ENCODE peak calls at places on chromosomes 7 and 10, in five cellular contexts. Q is breast epithelium, X is transverse colon, H is kidney epithelial cell, Y is GM20000. K is an unnamed sample.

GRCh38 chr7:66301737-66302136 is 96.6 kb downstream of the TPST1 start:
- DNase-seq in Q (no peak), X (no peak), H (no peak), Y (no peak), K (no peak)

GRCh38 chr7:3238525-3239210 is 62.4 kb upstream of the SDK1 start:
- DNase-seq in Q (no peak), X (no peak), H (peak), Y (no peak), K (no peak)

GRCh38 chr10:78335691-78336401 is 302.2 kb downstream of the RPS24 start:
- DNase-seq in Q (no peak), X (no peak), H (peak), Y (no peak), K (no peak)

GRCh38 chr10:117804470-117805011 is 242.2 kb downstream of the RAB11FIP2 start:
- DNase-seq in Q (no peak), X (no peak), H (peak), Y (no peak), K (no peak)

GRCh38 chr10:127485153-127485857 is 63.8 kb upstream of the NPS start:
- DNase-seq in Q (no peak), X (no peak), H (peak), Y (no peak), K (no peak)

GRCh38 chr7:116792813-116793212 is 69.6 kb upstream of the CAPZA2 start:
- DNase-seq in Q (no peak), X (no peak), H (no peak), Y (no peak), K (no peak)

GRCh38 chr10:32266566-32266965 is 80.4 kb downstream of the EPC1 start:
- DNase-seq in Q (no peak), X (no peak), H (no peak), Y (no peak), K (no peak)

GRCh38 chr7:25754333-25754732 is 397.7 kb upstream of the NFE2L3 start:
- DNase-seq in Q (no peak), X (peak), H (no peak), Y (no peak), K (no peak)

GRCh38 chr7:93043393-93043985 is 74.3 kb downstream of the SAMD9 start:
- DNase-seq in Q (no peak), X (no peak), H (peak), Y (no peak), K (peak)

GRCh38 chr7:146090023-146090645 is 26.5 kb upstream of the CNTNAP2 start:
- DNase-seq in Q (no peak), X (no peak), H (peak), Y (peak), K (peak)

GRCh38 chr7:70674268-70675025 is 457.5 kb upstream of the GALNT17 start:
- DNase-seq in Q (no peak), X (no peak), H (no peak), Y (no peak), K (no peak)

GRCh38 chr10:31479752-31480151 is 160.7 kb downstream of the ZEB1 start:
- DNase-seq in Q (no peak), X (no peak), H (no peak), Y (no peak), K (no peak)

GRCh38 chr10:79063661-79064490 is 4.9 kb upstream of the ZMIZ1 start:
- DNase-seq in Q (no peak), X (peak), H (no peak), Y (no peak), K (no peak)

GRCh38 chr7:47125529-47125928 is 456.4 kb downstream of the TNS3 start:
- DNase-seq in Q (no peak), X (no peak), H (no peak), Y (no peak), K (no peak)

GRCh38 chr7:15291707-15292106 is 270.1 kb downstream of the AGMO start:
- DNase-seq in Q (no peak), X (no peak), H (no peak), Y (no peak), K (no peak)

GRCh38 chr7:32588657-32589056 is 93.4 kb downstream of the AVL9 start:
- DNase-seq in Q (no peak), X (no peak), H (peak), Y (peak), K (no peak)

GRCh38 chr10:15737635-15738034 is 17.9 kb upstream of the ITGA8 start:
- DNase-seq in Q (no peak), X (no peak), H (no peak), Y (no peak), K (no peak)

GRCh38 chr10:87803831-87804230 is 14.2 kb downstream of the ATAD1 start:
- DNase-seq in Q (no peak), X (no peak), H (no peak), Y (no peak), K (no peak)

GRCh38 chr7:28316489-28316888 is 95.8 kb upstream of the CREB5 start:
- DNase-seq in Q (no peak), X (no peak), H (no peak), Y (no peak), K (no peak)

GRCh38 chr7:45387837-45388236 is 186.3 kb upstream of the ADCY1 start:
- DNase-seq in Q (no peak), X (no peak), H (no peak), Y (no peak), K (no peak)

GRCh38 chr7:126426652-126427051 is 826.1 kb downstream of the GRM8 start:
- DNase-seq in Q (no peak), X (no peak), H (no peak), Y (no peak), K (no peak)

GRCh38 chr10:110209926-110210662 is 2.7 kb downstream of the MXI1 start:
- DNase-seq in Q (no peak), X (peak), H (no peak), Y (peak), K (no peak)

GRCh38 chr10:43981696-43982095 is 333.0 kb upstream of the ZNF32 start:
- DNase-seq in Q (no peak), X (no peak), H (no peak), Y (no peak), K (no peak)
- TF ChIP-seq CTCF in Q (no peak), X (no peak), H (no peak), Y (no peak), K (no peak)

GRCh38 chr7:144086730-144087129 is 652 bp downstream of the OR2A12 start:
- DNase-seq in Q (no peak), X (no peak), H (no peak), Y (no peak), K (no peak)
- TF ChIP-seq CTCF in Q (no peak), X (no peak), H (no peak), Y (no peak), K (no peak)

GRCh38 chr7:132934017-132934416 is 147.9 kb downstream of the CHCHD3 start:
- DNase-seq in Q (no peak), X (no peak), H (no peak), Y (no peak), K (no peak)

GRCh38 chr7:132935608-132936007 is 146.3 kb downstream of the CHCHD3 start:
- DNase-seq in Q (no peak), X (no peak), H (no peak), Y (no peak), K (no peak)

GRCh38 chr7:132932321-132933075 is 149.4 kb downstream of the CHCHD3 start:
- DNase-seq in Q (no peak), X (no peak), H (no peak), Y (no peak), K (no peak)

GRCh38 chr7:132933076-132933466 is 148.8 kb downstream of the CHCHD3 start:
- DNase-seq in Q (no peak), X (no peak), H (no peak), Y (no peak), K (no peak)

DNA sequence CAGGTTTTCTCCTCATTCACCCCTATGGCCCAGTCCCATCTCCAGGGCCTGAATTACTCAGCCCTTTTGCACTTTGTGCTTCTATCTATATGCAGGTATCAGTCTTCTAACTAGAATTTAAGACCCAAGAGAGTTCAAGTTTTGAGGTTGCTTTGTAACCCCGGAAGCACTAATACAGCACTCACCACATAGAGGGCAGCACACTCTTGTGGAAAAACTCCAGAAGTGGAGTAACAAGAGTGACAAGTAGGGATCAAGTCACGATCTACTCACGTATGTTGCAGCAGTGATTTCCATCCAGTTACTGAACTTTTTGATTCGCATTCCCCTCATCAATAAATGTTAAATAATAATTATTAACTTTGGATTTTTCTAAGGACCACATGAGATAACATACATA is 151.0 kb downstream of the CHCHD3 start:
- DNase-seq in Q (no peak), X (no peak), H (no peak), Y (no peak), K (no peak)
- TF ChIP-seq CTCF in Q (no peak), X (no peak), H (peak), Y (no peak), K (no peak)

GRCh38 chr7:151631149-151631967 is 111.7 kb upstream of the RHEB start:
- DNase-seq in Q (no peak), X (no peak), H (no peak), Y (no peak), K (no peak)
- TF ChIP-seq CTCF in Q (peak), X (no peak), H (no peak), Y (no peak), K (no peak)

DNA sequence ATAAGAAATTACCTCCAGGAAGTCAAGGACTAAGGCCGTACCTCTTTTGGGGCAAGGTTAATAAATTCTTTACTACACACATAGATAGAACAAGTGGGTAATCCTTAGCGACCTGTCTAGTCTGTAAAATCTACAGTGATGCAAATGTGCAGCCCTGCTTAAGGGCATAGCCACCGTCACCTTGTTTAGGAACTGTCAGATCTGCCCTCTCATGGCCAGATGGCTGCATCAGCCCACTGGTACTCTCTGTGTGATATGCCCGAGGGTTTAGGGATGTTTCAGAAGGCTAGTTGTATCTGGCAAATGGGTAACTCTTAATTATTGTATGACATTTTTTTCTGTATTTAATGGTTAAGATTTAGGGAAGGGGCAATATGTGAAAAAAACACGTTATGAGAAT is 74.3 kb downstream of the NRG3 start:
- DNase-seq in Q (no peak), X (no peak), H (no peak), Y (no peak), K (no peak)
- TF ChIP-seq CTCF in Q (no peak), X (no peak), H (no peak), Y (no peak), K (no peak)

GRCh38 chr7:105816954-105817615 is 59.3 kb downstream of the ATXN7L1 start:
- DNase-seq in Q (no peak), X (no peak), H (no peak), Y (no peak), K (no peak)
- TF ChIP-seq CTCF in Q (no peak), X (no peak), H (no peak), Y (no peak), K (no peak)

DNA sequence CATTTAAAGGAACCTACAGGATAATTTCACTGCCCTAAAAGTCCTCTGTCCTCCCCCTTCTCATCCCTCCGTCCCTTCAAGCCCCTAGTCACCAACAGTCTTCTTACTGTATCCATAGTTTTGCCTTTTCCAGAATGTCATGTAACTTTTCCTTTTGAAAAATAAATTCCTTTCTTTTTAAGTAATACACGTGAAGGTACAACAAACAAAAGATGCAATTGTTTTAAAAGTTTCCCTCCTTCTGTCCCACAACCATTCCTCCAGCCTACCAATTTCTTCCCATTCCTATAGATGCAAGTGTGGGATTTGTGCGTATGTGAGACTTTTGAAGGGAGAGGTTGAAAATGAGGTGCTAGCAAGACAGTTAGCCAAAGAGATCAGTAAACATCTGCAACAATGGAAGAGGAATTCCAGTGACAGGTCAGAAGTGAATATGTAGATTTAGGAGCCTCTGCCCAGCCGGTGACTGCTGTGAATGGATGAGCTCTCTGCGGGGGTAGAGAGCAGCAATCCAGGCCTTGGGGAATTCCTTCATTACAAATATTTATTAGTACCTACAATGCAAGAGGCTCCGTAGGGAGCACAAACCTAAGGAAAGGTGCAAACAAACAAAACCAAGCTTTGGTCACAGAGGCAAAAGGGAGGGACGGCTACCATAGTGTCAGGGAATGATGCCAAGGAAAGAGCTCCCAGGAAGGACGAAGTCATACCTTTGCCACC is 243.6 kb downstream of the SKIDA1 start:
- DNase-seq in Q (no peak), X (no peak), H (no peak), Y (no peak), K (no peak)
- TF ChIP-seq CTCF in Q (no peak), X (no peak), H (no peak), Y (no peak), K (no peak)

GRCh38 chr7:22296916-22297315 is 60.0 kb downstream of the RAPGEF5 start:
- DNase-seq in Q (no peak), X (no peak), H (no peak), Y (no peak), K (no peak)
- TF ChIP-seq CTCF in Q (no peak), X (no peak), H (no peak), Y (peak), K (no peak)

GRCh38 chr7:105035349-105035748 is 21.3 kb downstream of the KMT2E start:
- DNase-seq in Q (no peak), X (no peak), H (no peak), Y (no peak), K (no peak)
- TF ChIP-seq CTCF in Q (no peak), X (no peak), H (no peak), Y (no peak), K (no peak)

K was measured in Calu3.